ENCODE peak calls at places on chromosomes 11 and 22, in seven cellular contexts. J, V, Q, D, P, G and H are unnamed samples. For H3K4me1, the result is how much of the 10 kb centered on the place peaks cover.

GRCh38 chr11:34570584-34570983 is 50.3 kb upstream of the EHF start:
- DNase-seq in J (peak), V (no peak), Q (no peak), D (no peak), P (no peak), G (no peak), H (no peak)

GRCh38 chr22:30198152-30198845 is 48.3 kb downstream of the LIF start:
- DNase-seq in J (peak), V (no peak), Q (no peak), D (no peak), P (no peak), G (no peak), H (no peak)

GRCh38 chr11:118170892-118171273 is 5.6 kb downstream of the SCN2B start:
- DNase-seq in J (no peak), V (no peak), Q (no peak), D (no peak), P (no peak), G (no peak), H (no peak)

GRCh38 chr22:33726294-33726711 is 194.0 kb downstream of the LARGE1 start:
- DNase-seq in J (peak), V (no peak), Q (no peak), D (no peak), P (no peak), G (no peak), H (no peak)

GRCh38 chr11:100629671-100630070 is 57.4 kb upstream of the ARHGAP42 start:
- DNase-seq in J (no peak), V (no peak), Q (no peak), D (no peak), P (no peak), G (no peak), H (no peak)

GRCh38 chr11:7436657-7437056 is 48.6 kb upstream of the OLFML1 start:
- DNase-seq in J (no peak), V (no peak), Q (no peak), D (no peak), P (no peak), G (peak), H (no peak)

GRCh38 chr11:70876685-70877084 is 375.7 kb downstream of the SHANK2 start:
- DNase-seq in J (no peak), V (no peak), Q (no peak), D (no peak), P (no peak), G (no peak), H (no peak)

GRCh38 chr11:43925063-43925931 is 17.1 kb upstream of the C11orf96 start:
- DNase-seq in J (peak), V (no peak), Q (no peak), D (no peak), P (no peak), G (no peak), H (no peak)

GRCh38 chr11:111729441-111729840 is 36.7 kb downstream of the PPP2R1B start:
- DNase-seq in J (peak), V (no peak), Q (no peak), D (no peak), P (no peak), G (no peak), H (no peak)

GRCh38 chr11:126195119-126195518 is 16.3 kb downstream of the RPUSD4 start:
- DNase-seq in J (no peak), V (no peak), Q (no peak), D (no peak), P (no peak), G (no peak), H (no peak)

GRCh38 chr22:20945578-20945934 is 21.5 kb upstream of the AIFM3 start:
- DNase-seq in J (no peak), V (no peak), Q (no peak), D (no peak), P (no peak), G (no peak), H (no peak)

GRCh38 chr11:79437981-79438630 is 2.7 kb downstream of the TENM4 start:
- DNase-seq in J (peak), V (no peak), Q (no peak), D (no peak), P (no peak), G (peak), H (no peak)

GRCh38 chr11:79436911-79437273 is 3.9 kb downstream of the TENM4 start:
- DNase-seq in J (no peak), V (no peak), Q (no peak), D (no peak), P (no peak), G (no peak), H (no peak)

GRCh38 chr11:79439430-79439892 is 1.4 kb downstream of the TENM4 start:
- DNase-seq in J (peak), V (no peak), Q (no peak), D (no peak), P (peak), G (no peak), H (no peak)

GRCh38 chr11:79438631-79439429 is 2.0 kb downstream of the TENM4 start:
- DNase-seq in J (peak), V (no peak), Q (peak), D (no peak), P (peak), G (peak), H (no peak)

DNA sequence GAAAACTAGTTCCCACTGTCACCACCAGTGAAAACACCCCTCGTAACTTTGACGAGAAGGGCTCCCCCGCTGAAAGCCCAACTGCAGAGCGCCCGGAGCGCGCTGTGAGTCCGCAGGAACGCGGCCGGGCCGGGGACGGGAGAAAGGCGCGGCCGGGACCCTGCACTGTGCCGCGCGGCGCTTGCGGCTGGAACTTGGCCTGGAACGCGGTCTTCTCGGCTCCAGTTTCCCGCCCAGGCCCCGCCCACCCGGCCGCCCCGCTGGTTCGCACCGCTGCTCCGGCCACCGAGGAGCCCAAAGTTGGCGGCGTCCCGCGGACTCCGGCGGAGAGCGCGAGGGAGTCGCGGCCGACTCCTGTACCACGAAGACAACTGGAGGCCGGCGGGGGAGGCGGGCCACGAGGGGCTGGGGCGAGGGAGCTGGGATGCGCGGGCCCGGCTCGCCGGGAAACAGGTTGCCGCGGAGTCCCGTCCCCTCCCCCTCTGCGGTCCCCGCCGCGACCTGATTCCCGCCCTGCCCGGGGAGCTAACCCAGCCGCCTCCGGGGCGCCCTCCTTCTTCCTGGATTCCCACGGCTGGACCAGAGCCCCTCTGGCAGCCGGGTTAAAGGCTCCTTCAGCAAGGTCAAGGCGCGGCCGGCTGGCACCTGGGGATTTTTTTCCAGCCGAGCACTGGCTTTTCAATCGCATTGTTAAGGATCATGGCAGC is 3.4 kb downstream of the TENM4 start:
- DNase-seq in J (peak), V (no peak), Q (peak), D (no peak), P (peak), G (peak), H (peak)
- H3K4me3 ChIP-seq in J (peak), V (no peak), Q (peak), D (no peak), P (peak), G (peak), H (no peak)

GRCh38 chr11:62835336-62835735 is 2.7 kb upstream of the TEX54 start:
- DNase-seq in J (no peak), V (no peak), Q (no peak), D (no peak), P (no peak), G (no peak), H (no peak)
- H3K4me1 ChIP-seq in J (under half), V (under half), Q (under half), D (under half), P (under half), G (under half), H (under half)

DNA sequence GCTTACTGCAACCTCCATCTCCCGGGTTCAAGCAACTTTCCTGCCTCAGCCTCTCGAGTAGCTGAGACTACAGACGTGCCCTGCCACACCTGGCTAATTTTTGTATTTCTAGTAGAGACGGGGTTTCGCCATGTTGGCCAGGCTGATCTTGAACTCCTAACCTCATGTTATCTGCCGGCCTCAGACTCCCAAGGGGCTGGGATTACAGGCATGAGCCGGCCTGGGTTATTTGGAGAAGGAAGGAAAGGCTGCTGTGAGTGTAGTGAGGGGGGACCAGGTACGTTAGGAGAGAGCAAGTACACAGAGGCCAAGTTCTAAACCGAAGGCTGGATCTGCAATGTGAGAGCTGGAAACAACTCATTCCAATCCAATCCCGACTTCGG is 453 bp downstream of the BATF2 start:
- DNase-seq in J (no peak), V (no peak), Q (no peak), D (no peak), P (no peak), G (no peak), H (no peak)
- H3K4me3 ChIP-seq in J (peak), V (no peak), Q (peak), D (peak), P (peak), G (peak), H (peak)

GRCh38 chr22:42173183-42173926 is 42.7 kb upstream of the CYP2D6 start:
- DNase-seq in J (no peak), V (no peak), Q (no peak), D (no peak), P (no peak), G (no peak), H (no peak)
- H3K4me1 ChIP-seq in J (under half), V (under half), Q (under half), D (under half), P (under half), G (under half), H (under half)

GRCh38 chr11:129750343-129751292 is 65.0 kb upstream of the TMEM45B start:
- DNase-seq in J (peak), V (peak), Q (peak), D (no peak), P (peak), G (peak), H (peak)
- H3K4me3 ChIP-seq in J (no peak), V (peak), Q (no peak), D (no peak), P (peak), G (peak), H (no peak)